ENCODE peak calls at places on chromosomes 12 and 14, in eight cellular contexts. U is A549, Y is HL-60, K is ovary, A is colonic mucosa, V is heart right ventricle, Q is upper lobe of left lung, I is tibial nerve. B is an unnamed sample.

GRCh38 chr14:32137883-32138282 is 60.8 kb downstream of the ARHGAP5 start:
- DNase-seq in A (no peak), I (no peak), K (no peak), Y (no peak), U (no peak), Q (no peak), V (no peak), B (no peak)

GRCh38 chr14:38389666-38390065 is 133.8 kb upstream of the CLEC14A start:
- DNase-seq in U (no peak), V (no peak), I (no peak), Y (no peak), A (no peak), K (no peak), Q (no peak), B (no peak)

GRCh38 chr12:53067074-53067992 is 11.9 kb downstream of the SPRYD3 start:
- DNase-seq in V (no peak), I (no peak), K (no peak), U (no peak), Q (no peak), Y (no peak), A (no peak), B (peak; percentile 51)

GRCh38 chr12:67813509-67813908 is 165.0 kb downstream of the DYRK2 start:
- DNase-seq in Q (no peak), K (no peak), U (no peak), V (no peak), Y (no peak), I (no peak), A (no peak), B (no peak)

GRCh38 chr14:68790656-68791077 is 2.2 kb downstream of the ZFP36L1 start:
- DNase-seq in I (no peak), A (peak; percentile 43), V (no peak), Q (peak; percentile 86), U (no peak), K (no peak), Y (no peak), B (no peak)

GRCh38 chr14:77000340-77001235 is 27.9 kb downstream of the IRF2BPL start:
- DNase-seq in Y (peak; percentile 55), K (peak; percentile 54), U (no peak), Q (no peak), I (no peak), V (no peak), A (no peak), B (peak; percentile 86)

GRCh38 chr14:54567634-54568561 is 970 bp downstream of the SAMD4A start:
- DNase-seq in Q (peak; percentile 90), V (peak; percentile 40), K (peak; percentile 68), U (peak; percentile 59), I (peak; percentile 17), A (peak; percentile 51), Y (peak; percentile 25), B (peak; percentile 86)

GRCh38 chr14:49770212-49770817 is 2.4 kb downstream of the KLHDC2 start:
- DNase-seq in I (no peak), A (peak; percentile 86), Q (no peak), U (peak; percentile 70), Y (no peak), K (no peak), V (no peak), B (no peak)

GRCh38 chr12:45546545-45546944 is 183.0 kb upstream of the ARID2 start:
- DNase-seq in V (no peak), K (no peak), U (no peak), A (no peak), Y (no peak), I (no peak), Q (no peak), B (no peak)

DNA sequence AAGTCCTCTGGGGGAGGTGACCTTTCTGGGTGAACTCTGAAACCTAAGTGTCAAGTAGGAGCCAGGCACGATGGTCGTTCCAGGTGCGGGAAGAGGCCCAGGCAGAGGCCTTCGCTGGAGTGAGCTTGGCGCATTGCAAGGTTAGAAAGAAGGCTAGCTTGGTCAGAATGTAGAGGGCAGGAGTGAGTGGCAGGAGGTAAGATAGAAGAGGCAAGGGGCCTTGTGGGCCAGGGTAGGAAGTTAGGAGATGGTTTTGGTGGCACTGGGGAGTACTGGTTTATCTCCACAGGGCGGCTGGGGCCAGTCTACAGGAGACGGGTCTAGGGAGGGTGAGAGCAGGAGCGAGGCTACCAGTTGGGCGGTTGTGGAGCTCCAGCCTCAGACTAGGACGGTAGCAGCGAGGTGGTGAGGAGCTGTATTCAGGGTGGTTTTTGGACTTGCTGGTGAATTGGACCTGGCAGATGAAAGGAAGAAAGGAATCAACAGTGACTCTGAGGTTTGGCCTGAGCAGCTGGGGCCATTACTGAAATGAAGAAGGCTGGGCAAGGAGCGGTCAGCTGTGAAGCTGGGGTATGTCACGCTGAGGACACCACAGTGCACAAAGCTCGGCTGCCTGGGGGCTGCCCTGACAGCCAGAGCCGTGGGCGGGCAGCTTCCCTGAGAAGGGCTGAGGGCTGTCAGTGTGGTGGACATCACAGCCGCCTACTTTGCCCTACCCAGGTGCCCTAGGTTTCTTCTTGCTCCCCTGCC is 9.1 kb downstream of the MLXIP start:
- DNase-seq in V (no peak), I (no peak), K (no peak), U (no peak), A (peak; percentile 47), Y (no peak), Q (no peak), B (peak; percentile 59)
- H3K4me3 ChIP-seq in V (no peak overlapping the region), I (no peak overlapping the region), K (no peak overlapping the region), U (no peak overlapping the region), A (no peak overlapping the region), Y (no peak overlapping the region), Q (no peak overlapping the region), B (no peak overlapping the region)

DNA sequence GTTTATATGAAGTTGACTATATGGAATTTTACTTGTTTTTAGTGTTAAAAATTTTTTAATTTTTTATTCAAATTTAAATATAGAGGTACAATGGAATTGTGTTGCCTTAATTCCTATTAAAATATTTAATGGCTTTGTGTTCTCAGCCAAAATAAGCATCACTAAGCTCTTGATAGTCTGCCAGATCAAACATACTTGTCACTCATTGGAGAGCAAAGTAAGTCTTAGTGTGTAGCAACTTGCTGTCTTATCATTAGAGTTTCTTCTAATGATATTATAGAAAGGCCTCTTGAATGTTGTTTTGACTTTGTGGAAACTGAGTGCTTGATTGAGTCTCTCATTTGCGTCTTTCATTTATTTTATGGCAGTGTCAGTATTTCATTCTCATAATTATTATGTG is 10.7 kb downstream of the SFSWAP start:
- DNase-seq in V (no peak), A (no peak), U (no peak), Y (no peak), K (no peak), I (no peak), Q (no peak), B (no peak)
- H3K27ac ChIP-seq in V (no peak overlapping the region), A (no peak overlapping the region), U (no peak overlapping the region), Y (no peak overlapping the region), K (no peak overlapping the region), I (no peak overlapping the region), Q (no peak overlapping the region), B (no peak overlapping the region)

GRCh38 chr12:120771097-120771496 is 45.5 kb downstream of the ACADS start:
- DNase-seq in V (no peak), Q (peak; percentile 55), I (no peak), Y (no peak), U (no peak), A (no peak), K (no peak), B (no peak)

GRCh38 chr12:120774169-120774916 is 48.7 kb downstream of the ACADS start:
- DNase-seq in K (no peak), V (no peak), Q (no peak), A (no peak), I (no peak), U (no peak), Y (no peak), B (no peak)

DNA sequence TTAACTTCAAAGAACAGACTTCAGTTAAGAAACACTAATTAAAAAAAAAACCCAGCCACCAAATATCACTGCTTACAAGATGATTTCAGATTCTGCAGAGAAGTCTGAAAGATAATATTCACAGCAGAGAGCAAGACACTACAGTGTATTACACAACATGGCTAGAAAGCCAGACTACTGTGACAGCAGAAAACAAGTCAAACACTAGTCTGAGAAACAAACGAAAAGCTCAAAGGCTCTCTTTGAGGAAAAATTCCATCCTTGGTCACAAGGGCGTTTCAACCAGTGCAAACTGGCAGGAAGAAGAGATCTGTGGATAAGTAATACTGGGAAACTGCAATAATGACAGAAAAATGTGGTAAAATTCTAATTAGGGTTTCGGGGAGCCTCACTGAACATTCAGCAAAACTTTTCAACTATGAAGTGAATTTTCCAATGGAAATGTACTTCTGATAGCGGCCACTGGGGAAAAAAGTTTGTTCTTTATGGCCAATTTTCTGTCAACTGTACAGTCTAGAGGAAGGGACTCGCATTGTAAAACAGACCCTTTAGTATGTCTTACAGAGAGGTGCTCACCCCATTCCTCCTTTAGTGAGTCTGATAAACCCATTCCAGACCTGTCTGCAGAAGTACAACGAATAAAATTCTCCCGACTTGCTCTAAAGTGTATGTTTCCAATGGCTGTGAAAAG is 50.4 kb downstream of the ACADS start:
- DNase-seq in U (no peak), K (no peak), Q (no peak), I (no peak), Y (no peak), A (no peak), V (no peak), B (no peak)
- TF ChIP-seq CTCF in U (no peak), K (no peak), Q (peak; percentile 30), I (peak; percentile 12), Y (no peak), A (no peak), V (no peak), B (no peak)

DNA sequence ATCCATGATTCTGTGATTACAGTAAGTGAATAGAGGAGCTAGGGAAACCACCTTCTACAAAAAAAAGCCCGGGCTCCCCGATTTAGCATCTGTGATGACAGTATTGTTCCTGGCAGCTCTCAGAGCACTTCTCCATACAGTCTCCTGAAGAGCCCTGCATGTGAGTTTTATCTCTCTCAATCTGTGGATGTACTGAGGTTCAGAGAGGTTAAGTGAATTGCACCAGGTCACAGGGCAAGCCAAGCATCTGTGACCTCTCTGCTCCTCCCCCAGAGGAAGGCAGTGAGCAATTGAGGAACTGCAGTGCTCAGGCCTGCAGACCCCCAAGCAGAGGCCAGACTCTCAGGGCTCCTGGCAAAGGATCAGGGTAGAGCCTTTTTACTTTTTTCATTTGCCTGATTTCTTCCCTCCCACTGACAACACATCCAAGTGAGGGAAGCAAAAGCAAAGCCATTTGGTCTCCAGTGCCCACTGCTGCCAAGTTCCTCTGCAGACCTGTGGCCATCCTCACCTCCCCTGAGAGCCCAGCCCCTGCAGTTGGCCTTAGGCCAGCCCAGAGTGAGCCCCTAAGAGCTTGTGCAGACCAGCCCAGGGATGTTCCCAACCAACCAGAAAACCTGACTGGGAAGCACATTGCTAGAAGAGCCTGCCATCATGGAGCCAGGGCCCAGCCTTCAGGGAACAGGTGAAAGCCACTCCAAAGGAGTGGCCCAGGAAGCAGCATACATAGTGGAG is 47.6 kb upstream of the PNMA1 start:
- DNase-seq in V (no peak), A (no peak), U (no peak), K (no peak), Y (no peak), Q (no peak), I (no peak), B (peak; percentile 69)
- H3K4me3 ChIP-seq in V (no peak overlapping the region), A (no peak overlapping the region), U (no peak overlapping the region), K (no peak overlapping the region), Y (no peak overlapping the region), Q (no peak overlapping the region), I (no peak overlapping the region), B (no peak overlapping the region)

DNA sequence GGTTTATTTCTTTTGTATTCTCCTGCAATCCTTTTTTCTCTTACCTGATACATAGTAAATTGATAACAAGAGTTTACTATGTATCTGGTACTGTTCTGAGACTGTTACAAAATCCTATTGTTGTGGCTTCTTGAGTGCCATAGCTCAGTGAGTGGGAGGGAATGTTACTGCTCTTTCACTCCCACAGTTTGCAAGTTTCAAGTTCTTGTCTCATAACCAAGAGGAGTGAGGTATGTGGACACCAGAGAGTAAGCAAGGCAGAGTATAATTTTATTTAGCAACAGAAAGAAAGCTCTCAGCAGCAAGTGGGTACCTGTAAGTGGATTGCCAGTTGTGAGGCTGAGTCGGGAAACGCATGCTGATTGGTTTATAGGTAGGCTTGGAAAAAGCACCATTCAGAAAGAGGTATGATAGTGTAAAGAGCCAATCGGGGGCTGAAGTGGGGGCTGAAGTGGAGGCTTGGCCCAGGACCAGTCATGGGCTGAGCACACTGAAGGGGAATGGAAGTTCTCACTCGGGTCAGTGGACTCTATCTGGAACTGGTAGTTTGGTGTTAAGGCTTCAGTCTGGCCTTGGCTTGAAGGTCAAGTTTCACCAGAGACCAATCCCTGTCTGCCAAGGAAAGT is 850.8 kb downstream of the TMTC2 start:
- DNase-seq in A (no peak), Q (no peak), Y (no peak), K (no peak), I (no peak), U (no peak), V (no peak), B (no peak)
- H3K27ac ChIP-seq in A (no peak overlapping the region), Q (no peak overlapping the region), Y (no peak overlapping the region), K (no peak overlapping the region), I (peak overlapping the region; percentile 40), U (no peak overlapping the region), V (no peak overlapping the region), B (peak overlapping the region; percentile 16)

B was measured in sigmoid colon.